ENCODE peak calls at places on chromosomes 5 and 9, in six cellular contexts. S, W, K, F, C and Z are unnamed samples.

GRCh38 chr9:36995927-36996471 is 38.1 kb downstream of the PAX5 start:
- DNase-seq in S (no peak), W (peak), K (peak), F (peak), C (no peak), Z (peak)

GRCh38 chr9:35193762-35194161 is 32.0 kb downstream of the UNC13B start:
- DNase-seq in S (no peak), W (peak), K (no peak), F (no peak), C (no peak), Z (no peak)

GRCh38 chr5:23451156-23451555 is 56.3 kb upstream of the PRDM9 start:
- DNase-seq in S (no peak), W (no peak), K (no peak), F (no peak), C (no peak), Z (no peak)

GRCh38 chr9:1231998-1232919 is 182.1 kb downstream of the DMRT2 start:
- DNase-seq in S (no peak), W (peak), K (no peak), F (no peak), C (peak), Z (no peak)

GRCh38 chr9:35423499-35423898 is 66.4 kb upstream of the RUSC2 start:
- DNase-seq in S (no peak), W (peak), K (no peak), F (no peak), C (no peak), Z (no peak)

GRCh38 chr9:114889802-114890224 is 40.6 kb downstream of the TNFSF8 start:
- DNase-seq in S (no peak), W (peak), K (no peak), F (no peak), C (no peak), Z (no peak)

GRCh38 chr5:137114529-137114928 is 384.6 kb downstream of the SPOCK1 start:
- DNase-seq in S (no peak), W (no peak), K (peak), F (no peak), C (no peak), Z (no peak)

GRCh38 chr5:179355976-179356968 is 11.0 kb upstream of the ADAMTS2 start:
- DNase-seq in S (no peak), W (no peak), K (no peak), F (no peak), C (no peak), Z (no peak)

GRCh38 chr9:123235448-123235847 is 32.9 kb downstream of the STRBP start:
- DNase-seq in S (no peak), W (no peak), K (no peak), F (no peak), C (no peak), Z (no peak)